ENCODE peak calls at places on chromosomes 12 and 14, in five cellular contexts. O is GM23338, S is PC-9, Y is PC-3, W is MM.1S. C is an unnamed sample.

GRCh38 chr12:94098466-94098865 is 49.9 kb upstream of the PLXNC1 start:
- DNase-seq in S (no peak), W (no peak), Y (peak; percentile 59), O (no peak), C (no peak)

GRCh38 chr14:67566908-67567307 is 33.2 kb downstream of the PIGH start:
- DNase-seq in O (no peak), W (no peak), S (no peak), Y (no peak), C (peak; percentile 64)

GRCh38 chr14:67416085-67416484 is 4.1 kb upstream of the PLEK2 start:
- DNase-seq in Y (no peak), W (no peak), O (no peak), S (no peak), C (no peak)

GRCh38 chr12:121300083-121300819 is 3.7 kb upstream of the CAMKK2 start:
- DNase-seq in O (no peak), S (no peak), Y (no peak), W (no peak), C (no peak)

GRCh38 chr14:92751819-92752218 is 3.4 kb upstream of the LGMN start:
- DNase-seq in O (no peak), S (no peak), W (no peak), Y (no peak), C (peak; percentile 57)

GRCh38 chr12:14577344-14577743 is 9.7 kb upstream of the PLBD1 start:
- DNase-seq in W (no peak), S (no peak), O (no peak), Y (no peak), C (no peak)

GRCh38 chr12:95836185-95836609 is 22.6 kb upstream of the SNRPF start:
- DNase-seq in O (no peak), S (peak; percentile 79), W (no peak), Y (peak; percentile 93), C (no peak)

GRCh38 chr14:31746326-31746725 is 185.1 kb downstream of the NUBPL start:
- DNase-seq in S (no peak), O (no peak), W (no peak), Y (no peak), C (no peak)

GRCh38 chr14:37034410-37035285 is 137.8 kb downstream of the SLC25A21 start:
- DNase-seq in W (peak; percentile 44), O (no peak), Y (no peak), S (no peak), C (no peak)

GRCh38 chr12:319116-319515 is 56.5 kb upstream of the SLC6A13 start:
- DNase-seq in Y (no peak), S (no peak), W (no peak), O (no peak), C (no peak)

GRCh38 chr12:53097207-53097563 is 282 bp upstream of the IGFBP6 start:
- DNase-seq in S (no peak), W (no peak), Y (no peak), O (peak; percentile 66), C (no peak)

GRCh38 chr14:67510836-67511235 is 22.3 kb upstream of the PLEKHH1 start:
- DNase-seq in W (no peak), O (no peak), Y (no peak), S (no peak), C (no peak)

GRCh38 chr14:103856105-103856504 is 8.7 kb upstream of the PPP1R13B start:
- DNase-seq in S (no peak), W (no peak), Y (no peak), O (peak; percentile 53), C (peak; percentile 33)

GRCh38 chr12:50276912-50277671 is 6.2 kb downstream of the LIMA1 start:
- DNase-seq in S (no peak), W (no peak), O (peak; percentile 17), Y (peak; percentile 24), C (no peak)

GRCh38 chr12:96698521-96698920 is 208.5 kb upstream of the NEDD1 start:
- DNase-seq in O (peak; percentile 6), S (no peak), W (no peak), Y (peak; percentile 18), C (no peak)

GRCh38 chr12:123471374-123472068 is 13.6 kb downstream of the SNRNP35 start:
- DNase-seq in Y (no peak), O (no peak), S (peak; percentile 69), W (no peak), C (no peak)

GRCh38 chr12:1838223-1838993 is 18.0 kb downstream of the LRTM2 start:
- DNase-seq in Y (no peak), S (no peak), W (no peak), O (no peak), C (no peak)

GRCh38 chr14:61476737-61477410 is 155.5 kb downstream of the PRKCH start:
- DNase-seq in O (no peak), Y (no peak), S (peak; percentile 94), W (no peak), C (no peak)

GRCh38 chr14:91997492-91997891 is 42.4 kb downstream of the TRIP11 start:
- DNase-seq in W (no peak), Y (no peak), S (no peak), O (no peak), C (no peak)

GRCh38 chr12:94650143-94651056 is at the start of gene TMCC3:
- DNase-seq in S (no peak), O (peak; percentile 66), Y (peak; percentile 68), W (peak; percentile 80), C (peak; percentile 80)

GRCh38 chr12:104457746-104458644 is 1.2 kb downstream of the CHST11 start:
- DNase-seq in W (peak; percentile 60), S (no peak), O (peak; percentile 66), Y (peak; percentile 30), C (peak; percentile 55)

GRCh38 chr12:95511962-95512361 is 38.0 kb downstream of the METAP2 start:
- DNase-seq in W (no peak), O (no peak), Y (no peak), S (no peak), C (no peak)

GRCh38 chr14:93019970-93020369 is 95.8 kb downstream of the ITPK1 start:
- DNase-seq in S (no peak), W (no peak), O (no peak), Y (no peak), C (peak; percentile 38)

GRCh38 chr12:51323317-51323960 is 535 bp downstream of the BIN2 start:
- DNase-seq in O (no peak), S (no peak), W (peak; percentile 87), Y (no peak), C (no peak)

GRCh38 chr12:116248930-116249329 is 28.6 kb downstream of the MED13L start:
- DNase-seq in S (no peak), Y (no peak), O (no peak), W (no peak), C (no peak)

GRCh38 chr12:123271182-123271491 is 519 bp downstream of the CDK2AP1 start:
- DNase-seq in W (peak; percentile 46), S (no peak), Y (peak; percentile 63), O (peak; percentile 86), C (peak; percentile 91)

GRCh38 chr14:74495356-74495755 is 1.8 kb downstream of the ISCA2 start:
- DNase-seq in Y (no peak), S (no peak), W (no peak), O (no peak), C (no peak)

GRCh38 chr14:74491952-74492351 is 1.2 kb downstream of the NPC2 start:
- DNase-seq in S (peak; percentile 79), O (peak; percentile 57), W (peak; percentile 59), Y (peak; percentile 60), C (peak; percentile 50)

GRCh38 chr14:74492413-74493342 is at the start of gene NPC2:
- DNase-seq in S (no peak), W (no peak), O (no peak), Y (peak; percentile 19), C (no peak)

GRCh38 chr14:74488788-74489397 is 4.2 kb downstream of the NPC2 start:
- DNase-seq in O (no peak), S (peak; percentile 98), W (peak; percentile 47), Y (peak; percentile 93), C (no peak)

GRCh38 chr14:74493343-74494261 is at the start of gene ISCA2:
- DNase-seq in O (peak; percentile 99), S (peak; percentile 100), W (peak; percentile 93), Y (peak; percentile 99), C (peak; percentile 100)
- H3F3A ChIP-seq in O (peaks cover 7% of the 10 kb centered on the region), S (peaks cover 62% of the 10 kb centered on the region), W (peaks cover 5% of the 10 kb centered on the region), Y (peaks cover 4% of the 10 kb centered on the region), C (peaks cover 19% of the 10 kb centered on the region)

DNA sequence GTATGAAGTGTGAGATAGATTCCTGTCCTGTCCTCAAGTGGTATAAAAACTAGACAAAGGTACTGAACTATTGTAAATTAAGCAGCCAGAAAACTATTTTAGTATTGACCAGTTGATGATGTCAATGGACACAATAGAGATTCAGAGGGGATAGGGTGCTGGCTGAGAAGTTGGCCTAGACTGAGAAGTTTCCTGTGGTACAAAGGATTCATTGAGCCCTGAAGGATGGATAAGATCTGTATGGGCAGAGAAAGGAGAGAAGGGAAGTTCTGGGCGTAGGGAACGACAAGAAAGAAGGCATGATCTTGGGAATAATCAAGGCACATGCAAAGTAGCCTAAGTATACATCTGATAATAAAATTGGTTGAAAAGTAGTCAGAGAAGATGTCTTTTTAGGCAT is 44.6 kb downstream of the DAD1 start:
- DNase-seq in O (no peak), S (no peak), Y (no peak), W (no peak), C (no peak)
- H3K4me1 ChIP-seq in O (peaks cover 36% of the 10 kb centered on the region), S (no peaks in the 10 kb centered on the region), Y (peaks cover 31% of the 10 kb centered on the region), W (no peaks in the 10 kb centered on the region), C (peaks cover 14% of the 10 kb centered on the region)

GRCh38 chr14:71648725-71649124 is 283.5 kb upstream of the RGS6 start:
- DNase-seq in Y (peak; percentile 76), S (no peak), O (no peak), W (no peak), C (no peak)
- H3F3A ChIP-seq in Y (no peaks in the 10 kb centered on the region), S (peaks cover 38% of the 10 kb centered on the region), O (no peaks in the 10 kb centered on the region), W (no peaks in the 10 kb centered on the region), C (peaks cover 13% of the 10 kb centered on the region)

GRCh38 chr14:21093769-21094681 is 4.4 kb downstream of the ZNF219 start:
- DNase-seq in Y (no peak), W (no peak), O (peak; percentile 97), S (no peak), C (peak; percentile 98)

GRCh38 chr14:21092147-21093011 is 6.1 kb downstream of the ZNF219 start:
- DNase-seq in O (peak; percentile 91), W (peak; percentile 70), S (no peak), Y (peak; percentile 73), C (peak; percentile 87)

GRCh38 chr14:21090940-21091663 is 7.4 kb downstream of the ZNF219 start:
- DNase-seq in O (no peak), S (no peak), Y (no peak), W (no peak), C (no peak)

GRCh38 chr14:21091784-21092146 is 6.7 kb downstream of the ZNF219 start:
- DNase-seq in Y (no peak), O (no peak), W (no peak), S (no peak), C (no peak)

DNA sequence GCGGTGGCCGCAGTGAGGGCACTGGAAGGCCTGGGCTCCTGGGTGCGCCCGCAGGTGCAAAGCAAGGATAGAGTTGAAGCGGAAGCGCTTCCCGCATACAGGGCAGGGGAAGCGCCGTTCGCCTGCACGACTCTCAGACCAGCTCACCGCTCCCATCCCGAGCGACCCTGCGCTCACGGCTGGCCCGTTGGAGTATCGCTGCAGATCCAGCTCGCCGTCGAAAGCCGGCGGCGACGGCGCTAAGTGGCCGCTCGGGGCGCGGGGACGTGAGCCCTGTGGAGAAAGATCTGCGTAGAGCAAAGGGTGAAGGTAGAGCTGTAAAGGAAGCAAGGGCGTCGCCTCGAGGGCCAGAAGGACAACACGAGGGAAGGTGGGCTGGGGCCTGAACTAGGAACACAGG is 5.4 kb downstream of the ZNF219 start:
- DNase-seq in S (no peak), Y (no peak), W (no peak), O (no peak), C (no peak)
- H3K4me1 ChIP-seq in S (no peaks in the 10 kb centered on the region), Y (no peaks in the 10 kb centered on the region), W (no peaks in the 10 kb centered on the region), O (peaks cover 46% of the 10 kb centered on the region), C (peaks cover 52% of the 10 kb centered on the region)